ENCODE peak calls at places on chromosomes 1 and 21, in four cellular contexts. One of them, this sample, is unnamed.

GRCh38 chr21:33374080-33374873 is 28.9 kb upstream of the IFNGR2 start:
- DNase-seq in HepG2: peak; percentile 39
- DNase-seq in GM12878: no peak
- DNase-seq in K562: peak; percentile 77
- DNase-seq in this sample: peak; percentile 33

GRCh38 chr21:42221581-42222345 is 2.8 kb downstream of the ABCG1 start:
- DNase-seq in K562: no peak
- DNase-seq in GM12878: no peak
- DNase-seq in HepG2: no peak
- DNase-seq in this sample: no peak

GRCh38 chr1:19733615-19734014 is 66.1 kb downstream of the TMCO4 start:
- DNase-seq in K562: no peak
- DNase-seq in GM12878: no peak
- DNase-seq in HepG2: no peak
- DNase-seq in this sample: no peak

GRCh38 chr1:38527373-38527966 is 332.1 kb downstream of the RRAGC start:
- DNase-seq in GM12878: peak; percentile 83
- DNase-seq in K562: peak; percentile 76
- DNase-seq in HepG2: no peak
- DNase-seq in this sample: no peak

GRCh38 chr1:199549424-199549823 is 478.1 kb upstream of the NR5A2 start:
- DNase-seq in K562: no peak
- DNase-seq in GM12878: no peak
- DNase-seq in HepG2: no peak
- DNase-seq in this sample: no peak

GRCh38 chr21:44478124-44478800 is 23.0 kb downstream of the LRRC3 start:
- DNase-seq in HepG2: no peak
- DNase-seq in K562: no peak
- DNase-seq in GM12878: no peak
- DNase-seq in this sample: no peak

GRCh38 chr1:107897428-107898339 is 67.3 kb downstream of the VAV3 start:
- DNase-seq in K562: no peak
- DNase-seq in HepG2: no peak
- DNase-seq in GM12878: no peak
- DNase-seq in this sample: no peak

GRCh38 chr1:98940680-98941079 is 64.0 kb downstream of the PLPPR5 start:
- DNase-seq in GM12878: no peak
- DNase-seq in K562: peak; percentile 1
- DNase-seq in HepG2: no peak
- DNase-seq in this sample: no peak

GRCh38 chr1:31054349-31054748 is 11.2 kb downstream of the PUM1 start:
- DNase-seq in HepG2: no peak
- DNase-seq in K562: no peak
- DNase-seq in GM12878: no peak
- DNase-seq in this sample: no peak

GRCh38 chr1:228445867-228446584 is 29.4 kb upstream of the TRIM17 start:
- DNase-seq in HepG2: no peak
- DNase-seq in GM12878: no peak
- DNase-seq in K562: no peak
- DNase-seq in this sample: peak; percentile 39

GRCh38 chr1:103220503-103221095 is 112.3 kb upstream of the COL11A1 start:
- DNase-seq in K562: no peak
- DNase-seq in GM12878: no peak
- DNase-seq in HepG2: no peak
- DNase-seq in this sample: no peak

GRCh38 chr1:169102567-169102966 is 3.9 kb upstream of the ATP1B1 start:
- DNase-seq in K562: no peak
- DNase-seq in HepG2: peak; percentile 89
- DNase-seq in GM12878: no peak
- DNase-seq in this sample: no peak

GRCh38 chr1:230056098-230056497 is 10.9 kb upstream of the GALNT2 start:
- DNase-seq in K562: no peak
- DNase-seq in GM12878: no peak
- DNase-seq in HepG2: no peak
- DNase-seq in this sample: no peak

GRCh38 chr1:33617451-33617850 is 145.0 kb downstream of the ZSCAN20 start:
- DNase-seq in HepG2: no peak
- DNase-seq in GM12878: no peak
- DNase-seq in K562: no peak
- DNase-seq in this sample: no peak

GRCh38 chr21:27564684-27565280 is 597.9 kb upstream of the ADAMTS5 start:
- DNase-seq in HepG2: no peak
- DNase-seq in GM12878: no peak
- DNase-seq in K562: peak; percentile 5
- DNase-seq in this sample: no peak

GRCh38 chr21:14541840-14542495 is 4.1 kb downstream of the SAMSN1 start:
- DNase-seq in GM12878: no peak
- DNase-seq in K562: peak; percentile 63
- DNase-seq in HepG2: no peak
- DNase-seq in this sample: no peak

GRCh38 chr1:245863566-245864184 is 643.4 kb downstream of the SMYD3 start:
- DNase-seq in GM12878: no peak
- DNase-seq in HepG2: no peak
- DNase-seq in K562: no peak
- DNase-seq in this sample: no peak

GRCh38 chr1:235632538-235633219 is 16.9 kb downstream of the GNG4 start:
- DNase-seq in GM12878: peak; percentile 23
- DNase-seq in K562: no peak
- DNase-seq in HepG2: no peak
- DNase-seq in this sample: no peak

GRCh38 chr1:161071886-161072371 is 2.2 kb upstream of the ARHGAP30 start:
- DNase-seq in GM12878: no peak
- DNase-seq in K562: peak; percentile 80
- DNase-seq in HepG2: peak; percentile 68
- DNase-seq in this sample: peak; percentile 72

GRCh38 chr1:89808429-89809117 is 12.3 kb upstream of the LRRC8D start:
- DNase-seq in HepG2: peak; percentile 44
- DNase-seq in GM12878: no peak
- DNase-seq in K562: no peak
- DNase-seq in this sample: no peak

GRCh38 chr1:238530209-238530851 is 639.6 kb upstream of the ZP4 start:
- DNase-seq in K562: no peak
- DNase-seq in GM12878: no peak
- DNase-seq in HepG2: no peak
- DNase-seq in this sample: no peak

GRCh38 chr1:77825356-77825709 is 45.9 kb downstream of the MIGA1 start:
- DNase-seq in K562: peak; percentile 45
- DNase-seq in HepG2: peak; percentile 44
- DNase-seq in GM12878: peak; percentile 1
- DNase-seq in this sample: no peak

GRCh38 chr21:33197546-33197945 is 32.2 kb upstream of the IFNAR2 start:
- DNase-seq in K562: no peak
- DNase-seq in GM12878: no peak
- DNase-seq in HepG2: no peak
- DNase-seq in this sample: no peak

GRCh38 chr21:42022906-42023305 is 12.7 kb upstream of the ZBTB21 start:
- DNase-seq in HepG2: no peak
- DNase-seq in K562: no peak
- DNase-seq in GM12878: no peak
- DNase-seq in this sample: no peak

GRCh38 chr1:119147626-119148180 is 7.2 kb upstream of the WARS2 start:
- DNase-seq in K562: no peak
- DNase-seq in GM12878: no peak
- DNase-seq in HepG2: no peak
- DNase-seq in this sample: no peak

GRCh38 chr1:241837901-241838300 is 10.1 kb upstream of the EXO1 start:
- DNase-seq in HepG2: no peak
- DNase-seq in GM12878: no peak
- DNase-seq in K562: no peak
- DNase-seq in this sample: no peak

GRCh38 chr1:152035406-152036315 is 1.1 kb downstream of the S100A11 start:
- DNase-seq in K562: peak; percentile 68
- DNase-seq in HepG2: no peak
- DNase-seq in GM12878: no peak
- DNase-seq in this sample: peak; percentile 42

GRCh38 chr1:76053021-76053420 is 21.5 kb upstream of the ST6GALNAC3 start:
- DNase-seq in GM12878: no peak
- DNase-seq in HepG2: no peak
- DNase-seq in K562: no peak
- DNase-seq in this sample: no peak

GRCh38 chr1:215417122-215417521 is 150.0 kb upstream of the KCTD3 start:
- DNase-seq in K562: no peak
- DNase-seq in HepG2: no peak
- DNase-seq in GM12878: no peak
- DNase-seq in this sample: no peak

GRCh38 chr1:203464743-203465142 is 10.9 kb upstream of the PRELP start:
- DNase-seq in GM12878: no peak
- DNase-seq in K562: no peak
- DNase-seq in HepG2: no peak
- DNase-seq in this sample: no peak

GRCh38 chr1:174996474-174996873 is 3.3 kb upstream of the CACYBP start:
- DNase-seq in GM12878: no peak
- DNase-seq in HepG2: no peak
- DNase-seq in K562: peak; percentile 55
- DNase-seq in this sample: no peak

GRCh38 chr1:175000697-175001187 is 995 bp downstream of the CACYBP start:
- DNase-seq in GM12878: no peak
- DNase-seq in HepG2: no peak
- DNase-seq in K562: no peak
- DNase-seq in this sample: no peak

GRCh38 chr1:174999216-174999925 is 376 bp upstream of the CACYBP start:
- DNase-seq in K562: peak; percentile 99
- DNase-seq in GM12878: peak; percentile 98
- DNase-seq in HepG2: peak; percentile 97
- DNase-seq in this sample: peak; percentile 99

GRCh38 chr1:174999926-175000696 is at the start of gene CACYBP:
- DNase-seq in HepG2: peak; percentile 29
- DNase-seq in K562: no peak
- DNase-seq in GM12878: no peak
- DNase-seq in this sample: peak; percentile 25

DNA sequence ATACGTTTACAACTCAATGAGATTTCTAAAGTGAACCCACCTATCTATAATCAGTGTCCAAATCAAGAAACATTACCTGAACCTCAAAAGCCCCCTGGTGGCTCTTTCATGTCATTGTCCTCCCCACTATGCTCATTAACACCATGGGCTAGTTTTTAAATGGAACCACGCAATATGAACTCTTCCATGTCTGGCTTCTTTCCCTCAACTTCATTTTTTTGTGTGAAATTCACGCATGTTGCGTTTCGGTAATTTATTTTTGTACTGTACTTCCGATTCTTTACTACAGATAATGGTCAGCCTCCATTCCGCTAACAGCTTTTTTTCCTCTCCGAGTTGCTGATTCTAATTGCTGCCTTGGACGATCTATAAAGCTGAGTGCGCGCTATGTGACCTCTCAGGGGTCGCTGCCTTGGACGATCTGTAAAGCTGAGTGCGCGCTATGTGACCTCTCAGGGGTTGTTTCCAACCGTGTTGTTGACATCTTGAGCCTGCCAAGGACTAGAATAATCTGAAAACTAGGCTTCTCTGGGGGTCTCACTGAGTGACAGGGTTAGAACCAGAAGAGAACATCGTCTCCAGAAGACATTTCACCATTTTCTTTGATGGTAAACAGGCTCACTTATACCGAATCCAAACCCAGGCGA is 1.1 kb upstream of the CACYBP start:
- DNase-seq in HepG2: peak; percentile 72
- DNase-seq in K562: peak; percentile 84
- DNase-seq in GM12878: peak; percentile 54
- DNase-seq in this sample: peak; percentile 73
- TF ChIP-seq POLR2AphosphoS2 in HepG2: no peak
- TF ChIP-seq POLR2AphosphoS2 in K562: no peak
- TF ChIP-seq POLR2AphosphoS2 in GM12878: peak; percentile 8
- TF ChIP-seq POLR2AphosphoS2 in this sample: no peak

GRCh38 chr1:225958041-225958440 is 17.0 kb upstream of the LEFTY2 start:
- DNase-seq in GM12878: no peak
- DNase-seq in HepG2: no peak
- DNase-seq in K562: no peak
- DNase-seq in this sample: no peak
- TF ChIP-seq EP300 in GM12878: no peak
- TF ChIP-seq EP300 in HepG2: no peak
- TF ChIP-seq EP300 in K562: no peak
- TF ChIP-seq EP300 in this sample: no peak

GRCh38 chr1:155019377-155020245 is 14.0 kb downstream of the DCST2 start:
- DNase-seq in GM12878: no peak
- DNase-seq in K562: no peak
- DNase-seq in HepG2: no peak
- DNase-seq in this sample: no peak
- TF ChIP-seq POLR2AphosphoS2 in GM12878: no peak
- TF ChIP-seq POLR2AphosphoS2 in K562: no peak
- TF ChIP-seq POLR2AphosphoS2 in HepG2: no peak
- TF ChIP-seq POLR2AphosphoS2 in this sample: no peak

GRCh38 chr1:84693774-84694173 is 3.5 kb upstream of the SSX2IP start:
- DNase-seq in HepG2: no peak
- DNase-seq in GM12878: no peak
- DNase-seq in K562: no peak
- DNase-seq in this sample: no peak

GRCh38 chr1:84690397-84691138 is at the start of gene SSX2IP:
- DNase-seq in HepG2: peak; percentile 92
- DNase-seq in K562: peak; percentile 98
- DNase-seq in GM12878: peak; percentile 65
- DNase-seq in this sample: peak; percentile 93

GRCh38 chr1:84693009-84693408 is 2.7 kb upstream of the SSX2IP start:
- DNase-seq in K562: peak; percentile 43
- DNase-seq in GM12878: no peak
- DNase-seq in HepG2: no peak
- DNase-seq in this sample: no peak

GRCh38 chr1:84691139-84691783 is 1.0 kb upstream of the SSX2IP start:
- DNase-seq in K562: peak; percentile 52
- DNase-seq in GM12878: no peak
- DNase-seq in HepG2: no peak
- DNase-seq in this sample: no peak

DNA sequence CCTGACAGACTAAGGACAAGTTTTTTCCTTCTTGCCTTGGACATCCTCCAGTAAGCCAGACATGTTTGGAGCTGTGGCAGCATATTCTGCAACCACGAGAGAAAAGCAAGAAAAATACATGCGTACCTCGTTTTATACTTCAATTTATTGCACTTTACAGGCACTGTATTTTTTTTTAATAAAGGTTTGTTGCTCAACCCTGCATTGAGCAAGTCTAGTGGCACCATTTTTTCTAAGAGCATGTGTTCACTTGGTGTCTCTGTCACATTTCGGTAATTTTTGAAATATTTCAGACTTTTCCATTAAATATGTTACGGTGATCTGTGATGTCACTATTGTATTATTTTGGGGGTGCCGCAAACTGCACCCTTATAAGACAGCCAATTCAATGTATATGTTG is 2.1 kb upstream of the SSX2IP start:
- DNase-seq in K562: peak; percentile 16
- DNase-seq in GM12878: no peak
- DNase-seq in HepG2: no peak
- DNase-seq in this sample: no peak
- TF ChIP-seq EP300 in K562: no peak
- TF ChIP-seq EP300 in GM12878: no peak
- TF ChIP-seq EP300 in HepG2: no peak
- TF ChIP-seq EP300 in this sample: no peak

GRCh38 chr1:4022715-4023114 is 122.6 kb upstream of the C1orf174 start:
- DNase-seq in GM12878: no peak
- DNase-seq in HepG2: no peak
- DNase-seq in K562: no peak
- DNase-seq in this sample: no peak
- TF ChIP-seq POLR2AphosphoS2 in GM12878: no peak
- TF ChIP-seq POLR2AphosphoS2 in HepG2: no peak
- TF ChIP-seq POLR2AphosphoS2 in K562: no peak
- TF ChIP-seq POLR2AphosphoS2 in this sample: no peak

This sample was measured in A549.